ENCODE peak calls at places on chromosomes 11 and 22, in six cellular contexts. S is astrocyte of the hippocampus; A is posterior vena cava; U is NCI-H2029 treated with DMSO at 0.1 percent for 48 hours; W is activated CD8-positive, alpha-beta T cell treated with anti-CD3 and anti-CD28 coated beads for 36 hours; F is HFFc6. J is an unnamed sample.

GRCh38 chr11:93481696-93482095 is 61.5 kb downstream of the SMCO4 start:
- DNase-seq in S (no peak), A (peak; percentile 53), U (no peak), W (no peak), F (no peak), J (no peak)

GRCh38 chr11:27509953-27510352 is 3.4 kb upstream of the LIN7C start:
- DNase-seq in S (no peak), A (no peak), U (no peak), W (no peak), F (no peak), J (no peak)

GRCh38 chr11:122803716-122804115 is 34.6 kb upstream of the CRTAM start:
- DNase-seq in S (no peak), A (no peak), U (no peak), W (no peak), F (no peak), J (peak; percentile 22)

GRCh38 chr11:77411238-77411637 is 62.7 kb downstream of the PAK1 start:
- DNase-seq in S (peak; percentile 40), A (no peak), U (no peak), W (peak; percentile 43), F (no peak), J (peak; percentile 52)

GRCh38 chr22:25122136-25122764 is 77.4 kb upstream of the CRYBB3 start:
- DNase-seq in S (no peak), A (no peak), U (no peak), W (no peak), F (no peak), J (no peak)

GRCh38 chr22:25666308-25666707 is 75.7 kb upstream of the MYO18B start:
- DNase-seq in S (no peak), A (peak; percentile 90), U (no peak), W (no peak), F (no peak), J (no peak)

GRCh38 chr22:46064236-46064965 is 85.9 kb upstream of the PPARA start:
- DNase-seq in S (peak; percentile 39), A (peak; percentile 60), U (no peak), W (no peak), F (no peak), J (peak; percentile 95)

GRCh38 chr11:34275486-34275885 is 82.3 kb downstream of the ABTB2 start:
- DNase-seq in S (no peak), A (no peak), U (no peak), W (no peak), F (no peak), J (no peak)

GRCh38 chr22:44307509-44308169 is 5.1 kb downstream of the SHISAL1 start:
- DNase-seq in S (no peak), A (no peak), U (no peak), W (no peak), F (no peak), J (no peak)

GRCh38 chr11:62400760-62401159 is 18.1 kb upstream of the SCGB1A1 start:
- DNase-seq in S (peak; percentile 95), A (peak; percentile 95), U (no peak), W (no peak), F (peak; percentile 72), J (peak; percentile 98)

GRCh38 chr22:22917377-22917776 is 29.8 kb downstream of the IGLL5 start:
- DNase-seq in S (no peak), A (no peak), U (no peak), W (no peak), F (no peak), J (no peak)

GRCh38 chr11:6259638-6260019 is at the start of gene CCKBR:
- DNase-seq in S (peak; percentile 11), A (no peak), U (no peak), W (peak; percentile 33), F (no peak), J (no peak)

GRCh38 chr11:59755701-59756495 is 722 bp downstream of the STX3 start:
- DNase-seq in S (peak; percentile 83), A (peak; percentile 94), U (no peak), W (peak; percentile 59), F (peak; percentile 59), J (peak; percentile 92)

GRCh38 chr11:111524056-111524455 is 9.5 kb downstream of the HOATZ start:
- DNase-seq in S (no peak), A (no peak), U (no peak), W (no peak), F (no peak), J (no peak)

GRCh38 chr22:20012741-20013331 is 3.8 kb downstream of the ARVCF start:
- DNase-seq in S (no peak), A (peak; percentile 72), U (no peak), W (no peak), F (no peak), J (peak; percentile 87)

GRCh38 chr11:2760196-2760871 is 60.5 kb upstream of the KCNQ1OT1 start:
- DNase-seq in S (no peak), A (peak; percentile 60), U (no peak), W (no peak), F (no peak), J (peak; percentile 45)

GRCh38 chr22:48299124-48299523 is 1528.5 kb downstream of the BRD1 start:
- DNase-seq in S (no peak), A (no peak), U (no peak), W (no peak), F (no peak), J (no peak)

GRCh38 chr11:4459470-4459869 is 10.4 kb downstream of the OR52K2 start:
- DNase-seq in S (no peak), A (no peak), U (no peak), W (no peak), F (no peak), J (no peak)

GRCh38 chr11:70866834-70867233 is 385.5 kb downstream of the SHANK2 start:
- DNase-seq in S (no peak), A (no peak), U (no peak), W (no peak), F (no peak), J (no peak)

GRCh38 chr11:117431436-117431835 is 103.8 kb downstream of the CEP164 start:
- DNase-seq in S (no peak), A (no peak), U (no peak), W (no peak), F (no peak), J (peak; percentile 25)

GRCh38 chr11:27392715-27393114 is 29.7 kb upstream of the CCDC34 start:
- DNase-seq in S (peak; percentile 72), A (no peak), U (no peak), W (no peak), F (peak; percentile 78), J (no peak)

GRCh38 chr11:99423435-99423983 is 402.8 kb downstream of the CNTN5 start:
- DNase-seq in S (no peak), A (no peak), U (no peak), W (no peak), F (no peak), J (no peak)

GRCh38 chr11:96798445-96798844 is 408.6 kb downstream of the JRKL start:
- DNase-seq in S (no peak), A (no peak), U (no peak), W (no peak), F (no peak), J (no peak)

GRCh38 chr22:44146088-44146861 is 34.5 kb upstream of the PARVG start:
- DNase-seq in S (no peak), A (no peak), U (no peak), W (no peak), F (no peak), J (no peak)

GRCh38 chr11:36300651-36301050 is 4.6 kb downstream of the PRR5L start:
- DNase-seq in S (peak; percentile 80), A (no peak), U (peak; percentile 60), W (no peak), F (no peak), J (no peak)

GRCh38 chr11:67400942-67401494 is 640 bp downstream of the PPP1CA start:
- DNase-seq in S (peak; percentile 36), A (no peak), U (no peak), W (peak; percentile 45), F (no peak), J (peak; percentile 92)

J was measured in osteoblast.